ENCODE peak calls at places on chromosomes 2 and 18, in six cellular contexts. G, S, E, K, N and X are unnamed samples.

GRCh38 chr2:127525692-127526141 is 572 bp downstream of the IWS1 start:
- DNase-seq in G (peak; percentile 73), S (no peak), E (peak; percentile 59), K (no peak), N (peak; percentile 70), X (no peak)

GRCh38 chr2:232372231-232373208 is 6.0 kb upstream of the ALPP start:
- DNase-seq in G (no peak), S (no peak), E (peak; percentile 52), K (no peak), N (peak; percentile 62), X (no peak)

GRCh38 chr2:172698041-172698863 is 37.4 kb upstream of the RAPGEF4 start:
- DNase-seq in G (peak; percentile 21), S (no peak), E (peak; percentile 97), K (no peak), N (peak; percentile 87), X (no peak)

GRCh38 chr2:77397763-77398162 is 124.4 kb downstream of the LRRTM4 start:
- DNase-seq in G (peak; percentile 65), S (no peak), E (no peak), K (no peak), N (no peak), X (no peak)

GRCh38 chr18:11533513-11533890 is 75.9 kb upstream of the SLC35G4 start:
- DNase-seq in G (no peak), S (no peak), E (no peak), K (no peak), N (no peak), X (no peak)

GRCh38 chr2:163077241-163077640 is 238.7 kb upstream of the KCNH7 start:
- DNase-seq in G (peak; percentile 12), S (peak; percentile 9), E (no peak), K (no peak), N (no peak), X (no peak)

GRCh38 chr2:129802290-129802689 is 177.2 kb upstream of the RAB6C start:
- DNase-seq in G (peak; percentile 44), S (no peak), E (no peak), K (no peak), N (no peak), X (no peak)

GRCh38 chr2:226079186-226079585 is 679.7 kb downstream of the NYAP2 start:
- DNase-seq in G (peak; percentile 60), S (no peak), E (no peak), K (no peak), N (no peak), X (no peak)

GRCh38 chr2:158130832-158131473 is 29.3 kb downstream of the UPP2 start:
- DNase-seq in G (no peak), S (no peak), E (no peak), K (no peak), N (no peak), X (no peak)

GRCh38 chr2:204108301-204108700 is 171.7 kb downstream of the ICOS start:
- DNase-seq in G (peak; percentile 72), S (peak; percentile 61), E (no peak), K (no peak), N (peak; percentile 41), X (peak; percentile 51)

GRCh38 chr18:44741070-44741469 is 60.4 kb downstream of the SETBP1 start:
- DNase-seq in G (no peak), S (no peak), E (no peak), K (no peak), N (no peak), X (no peak)

GRCh38 chr2:232329716-232330067 is 48.9 kb upstream of the ALPP start:
- DNase-seq in G (no peak), S (no peak), E (no peak), K (no peak), N (no peak), X (peak; percentile 22)

GRCh38 chr2:205482399-205483065 is 199.8 kb upstream of the NRP2 start:
- DNase-seq in G (peak; percentile 27), S (no peak), E (peak; percentile 36), K (peak; percentile 74), N (no peak), X (peak; percentile 70)
- H2BK5ac ChIP-seq in G (no peak overlapping the region), S (peak overlapping the region; percentile 8), E (no peak overlapping the region), K (peak overlapping the region; percentile 94), N (no peak overlapping the region), X (no peak overlapping the region)

DNA sequence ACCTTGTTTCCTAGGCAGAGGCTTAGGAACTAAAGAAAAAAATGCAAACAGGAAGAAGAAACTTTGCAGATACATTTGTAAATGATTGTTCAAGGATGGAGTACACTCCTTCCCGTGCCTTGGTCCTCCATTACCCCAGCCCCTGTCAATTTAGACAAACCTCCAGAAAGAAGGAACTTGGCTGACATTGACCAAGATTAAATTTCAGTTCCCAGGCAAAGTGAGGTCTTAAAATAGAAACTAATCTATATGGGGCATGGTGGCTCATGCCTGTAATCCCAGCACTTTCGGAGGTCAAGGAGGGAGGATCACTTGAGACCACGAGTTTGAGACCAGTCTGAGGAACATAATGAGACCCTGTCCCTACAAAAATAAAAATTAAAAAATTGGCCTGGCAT is 180.0 kb upstream of the FN1 start:
- DNase-seq in G (no peak), S (no peak), E (no peak), K (no peak), N (no peak), X (no peak)
- H2BK5ac ChIP-seq in G (no peak overlapping the region), S (no peak overlapping the region), E (no peak overlapping the region), K (no peak overlapping the region), N (no peak overlapping the region), X (no peak overlapping the region)

GRCh38 chr2:61470122-61470951 is 550 bp downstream of the USP34 start:
- DNase-seq in G (peak; percentile 93), S (peak; percentile 87), E (no peak), K (peak; percentile 80), N (peak; percentile 84), X (peak; percentile 88)
- H2BK5ac ChIP-seq in G (peak overlapping the region; percentile 55), S (peak overlapping the region; percentile 98), E (peak overlapping the region; percentile 91), K (peak overlapping the region; percentile 44), N (no peak overlapping the region), X (no peak overlapping the region)

GRCh38 chr2:32947484-32948143 is 861 bp downstream of the LTBP1 start:
- DNase-seq in G (peak; percentile 86), S (peak; percentile 60), E (peak; percentile 54), K (peak; percentile 74), N (peak; percentile 54), X (peak; percentile 73)
- H2BK5ac ChIP-seq in G (no peak overlapping the region), S (peak overlapping the region; percentile 94), E (peak overlapping the region; percentile 85), K (no peak overlapping the region), N (no peak overlapping the region), X (no peak overlapping the region)

GRCh38 chr18:35240664-35241522 is at the start of gene ZNF397:
- DNase-seq in G (peak; percentile 99), S (peak; percentile 94), E (peak; percentile 96), K (peak; percentile 94), N (peak; percentile 98), X (peak; percentile 97)
- H2BK5ac ChIP-seq in G (peak within 1 kb of the TSS; percentile 54), S (no peak within 1 kb of the TSS), E (peak within 1 kb of the TSS; percentile 87), K (peak within 1 kb of the TSS; percentile 87), N (peak within 1 kb of the TSS; percentile 90), X (peak within 1 kb of the TSS; percentile 42)

GRCh38 chr2:238425979-238426567 is 654 bp upstream of the ASB1 start:
- DNase-seq in G (peak; percentile 38), S (peak; percentile 59), E (peak; percentile 68), K (no peak), N (peak; percentile 75), X (no peak)
- H2BK5ac ChIP-seq in G (no peak overlapping the region), S (peak overlapping the region; percentile 96), E (peak overlapping the region; percentile 97), K (peak overlapping the region; percentile 27), N (peak overlapping the region; percentile 96), X (no peak overlapping the region)

GRCh38 chr2:120526047-120526562 is 180.2 kb downstream of the INHBB start:
- DNase-seq in G (no peak), S (no peak), E (no peak), K (no peak), N (no peak), X (no peak)
- H2BK5ac ChIP-seq in G (no peak overlapping the region), S (no peak overlapping the region), E (no peak overlapping the region), K (no peak overlapping the region), N (no peak overlapping the region), X (no peak overlapping the region)

DNA sequence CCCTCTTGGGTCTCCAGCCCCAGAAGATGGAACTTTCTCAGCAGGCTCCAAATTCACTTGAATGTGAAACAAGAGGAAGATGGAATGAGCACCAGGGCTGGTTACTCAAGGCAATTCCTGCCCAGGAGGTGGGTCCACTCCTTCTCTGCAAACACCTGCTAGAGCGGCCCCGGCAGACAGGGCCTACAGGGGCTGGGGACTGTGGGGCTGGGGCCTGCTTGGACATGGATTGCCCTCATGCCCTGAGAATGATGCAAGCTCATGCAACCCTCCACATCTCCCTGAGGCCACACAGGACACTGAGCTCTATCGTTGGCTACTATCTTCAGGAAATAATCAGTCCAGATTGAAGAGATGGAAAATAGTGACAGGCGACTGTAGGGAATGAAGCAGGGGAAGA is 39.1 kb downstream of the TFCP2L1 start:
- DNase-seq in G (peak; percentile 18), S (no peak), E (no peak), K (no peak), N (no peak), X (no peak)
- H2BK5ac ChIP-seq in G (no peak overlapping the region), S (no peak overlapping the region), E (no peak overlapping the region), K (no peak overlapping the region), N (no peak overlapping the region), X (no peak overlapping the region)

DNA sequence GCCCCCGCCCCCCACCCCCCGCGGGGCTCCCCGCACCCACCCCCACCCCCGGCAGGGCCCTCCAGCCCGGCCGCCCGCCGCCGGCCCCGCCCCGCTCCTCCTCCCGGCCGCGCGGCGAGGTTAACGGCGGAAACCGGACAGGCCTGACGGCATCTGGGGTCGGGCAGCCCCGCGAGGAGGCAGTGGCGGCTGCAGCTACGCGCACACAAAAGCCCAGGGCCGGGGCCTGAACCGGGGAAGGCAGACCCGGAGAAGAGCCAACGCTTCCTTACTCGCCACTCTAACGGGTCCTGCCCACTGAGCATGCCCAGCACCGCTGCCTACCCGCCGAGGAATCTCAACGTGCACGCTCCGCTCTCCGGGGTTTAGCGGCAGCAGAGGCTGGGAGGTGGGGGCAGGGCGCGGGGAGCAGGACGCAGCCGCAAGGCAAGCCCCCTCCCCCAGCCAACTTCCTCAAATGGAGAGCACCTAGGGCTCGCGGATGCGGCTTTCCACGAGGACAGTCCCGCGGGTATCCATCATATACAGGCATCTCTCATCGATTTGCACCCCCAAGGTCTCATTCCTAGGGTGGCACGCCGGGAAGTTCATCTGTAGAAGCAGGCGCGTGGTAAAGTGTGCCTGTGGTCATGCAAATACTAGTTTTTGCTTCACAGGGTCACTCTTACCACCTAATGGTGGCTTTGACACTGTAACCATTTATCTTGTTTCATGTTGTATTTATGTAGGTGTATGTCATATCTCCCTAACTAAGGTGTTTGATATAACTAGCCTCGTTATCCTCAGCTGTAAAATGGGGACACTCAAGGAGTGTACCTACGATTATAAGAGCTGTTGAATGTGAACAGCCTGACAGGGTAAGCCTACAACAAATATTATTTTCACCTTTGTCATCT is at the start of gene MEMO1:
- DNase-seq in G (peak; percentile 98), S (peak; percentile 90), E (peak; percentile 92), K (peak; percentile 94), N (peak; percentile 94), X (peak; percentile 93)
- H2BK5ac ChIP-seq in G (no peak within 1 kb of the TSS), S (peak within 1 kb of the TSS; percentile 90), E (peak within 1 kb of the TSS; percentile 91), K (peak within 1 kb of the TSS; percentile 89), N (no peak within 1 kb of the TSS), X (no peak within 1 kb of the TSS)